ENCODE peak calls at places on chromosome 9, in five cellular contexts. T is psoas muscle, R is endothelial cell of umbilical vein, D is GM13976, S is astrocyte of the spinal cord. E is an unnamed sample.

GRCh38 chr9:136361047-136361756 is 2.3 kb downstream of the DNLZ start:
- DNase-seq in R (no peak), T (no peak), S (no peak), D (no peak), E (no peak)

GRCh38 chr9:134759913-134760312 is 118.3 kb downstream of the COL5A1 start:
- DNase-seq in D (no peak), T (no peak), S (no peak), R (no peak), E (no peak)

GRCh38 chr9:137109250-137110146 is 5.0 kb downstream of the DPP7 start:
- DNase-seq in S (no peak), T (no peak), R (no peak), D (peak), E (no peak)

GRCh38 chr9:28234899-28235277 is 661.6 kb upstream of the C9orf72 start:
- DNase-seq in T (no peak), S (peak), R (no peak), D (no peak), E (no peak)

GRCh38 chr9:38393128-38393809 is 767 bp downstream of the ALDH1B1 start:
- DNase-seq in R (no peak), D (peak), S (no peak), T (no peak), E (no peak)

GRCh38 chr9:77710276-77710675 is 62.2 kb upstream of the GNA14 start:
- DNase-seq in S (no peak), T (no peak), D (no peak), R (no peak), E (no peak)

GRCh38 chr9:13190040-13190439 is 89.5 kb downstream of the MPDZ start:
- DNase-seq in S (no peak), T (no peak), R (no peak), D (no peak), E (no peak)

GRCh38 chr9:1606253-1606652 is 408.9 kb upstream of the SMARCA2 start:
- DNase-seq in D (no peak), R (no peak), T (no peak), S (no peak), E (no peak)

GRCh38 chr9:124716795-124717194 is 54.3 kb downstream of the NR6A1 start:
- DNase-seq in R (no peak), S (peak), D (no peak), T (no peak), E (no peak)

GRCh38 chr9:115262952-115263351 is 145.0 kb upstream of the TNC start:
- DNase-seq in D (no peak), S (no peak), R (no peak), T (no peak), E (no peak)

GRCh38 chr9:109766351-109766750 is 13.6 kb upstream of the PALM2AKAP2 start:
- DNase-seq in T (no peak), S (peak), R (no peak), D (no peak), E (no peak)

GRCh38 chr9:101397746-101398334 is 578 bp downstream of the MRPL50 start:
- DNase-seq in T (no peak), S (no peak), R (no peak), D (no peak), E (no peak)

GRCh38 chr9:99516657-99517049 is 294.6 kb downstream of the SEC61B start:
- DNase-seq in D (no peak), T (no peak), R (no peak), S (no peak), E (no peak)

GRCh38 chr9:97237311-97237786 is 70.1 kb upstream of the CCDC180 start:
- DNase-seq in S (no peak), D (no peak), R (no peak), T (peak), E (peak)

GRCh38 chr9:1922026-1922425 is 93.1 kb upstream of the SMARCA2 start:
- DNase-seq in T (no peak), D (no peak), R (no peak), S (no peak), E (no peak)

GRCh38 chr9:77514886-77515711 is 133.0 kb downstream of the GNA14 start:
- DNase-seq in D (no peak), R (peak), S (peak), T (no peak), E (no peak)

GRCh38 chr9:136336156-136336860 is 9.0 kb downstream of the GPSM1 start:
- DNase-seq in D (no peak), R (no peak), T (no peak), S (no peak), E (no peak)

GRCh38 chr9:135404451-135405144 is 75.0 kb upstream of the PPP1R26 start:
- DNase-seq in D (no peak), S (no peak), R (no peak), T (peak), E (no peak)

GRCh38 chr9:6645153-6646027 is at the start of gene GLDC:
- DNase-seq in T (peak), D (peak), R (peak), S (peak), E (peak)

GRCh38 chr9:79073201-79073600 is 498.6 kb upstream of the TLE4 start:
- DNase-seq in T (no peak), R (no peak), D (no peak), S (no peak), E (no peak)

GRCh38 chr9:78782858-78783257 is 485.9 kb downstream of the PSAT1 start:
- DNase-seq in T (no peak), S (no peak), R (no peak), D (no peak), E (no peak)

GRCh38 chr9:105332471-105332870 is 88.0 kb downstream of the SLC44A1 start:
- DNase-seq in S (no peak), R (no peak), T (no peak), D (no peak), E (no peak)

GRCh38 chr9:89278997-89279739 is 31.8 kb upstream of the CKS2 start:
- DNase-seq in R (peak), T (no peak), S (peak), D (peak), E (peak)

GRCh38 chr9:110765926-110766325 is 97.3 kb downstream of the MUSK start:
- DNase-seq in T (no peak), D (no peak), R (no peak), S (no peak), E (no peak)

GRCh38 chr9:16515207-16515606 is 355.3 kb downstream of the BNC2 start:
- DNase-seq in T (peak), D (no peak), R (no peak), S (peak), E (peak)

GRCh38 chr9:128091144-128091543 is 23.1 kb downstream of the SLC25A25 start:
- DNase-seq in R (peak), S (peak), D (no peak), T (peak), E (peak)

DNA sequence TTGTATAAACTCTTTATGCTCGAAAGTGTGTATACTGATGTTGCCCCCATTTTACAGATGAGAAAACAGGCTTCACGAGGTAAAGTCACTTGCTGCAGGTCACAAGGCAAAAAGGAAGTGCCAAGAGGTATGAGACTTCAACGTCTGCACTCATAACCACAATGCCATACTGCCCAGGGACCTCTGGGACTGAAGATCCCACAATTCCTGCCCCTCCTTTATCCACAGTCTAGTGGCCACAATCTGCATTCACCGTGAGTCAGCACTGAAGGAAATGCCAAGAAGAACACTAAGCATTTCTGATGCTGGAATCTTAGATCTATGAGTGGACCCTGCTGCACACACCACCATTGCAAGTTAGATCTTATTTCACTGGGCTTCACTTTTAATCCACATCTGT is 37.3 kb downstream of the MED27 start:
- DNase-seq in T (no peak), R (peak), S (peak), D (no peak), E (no peak)
- TF ChIP-seq CTCF in T (no peak), R (no peak), S (no peak), D (no peak), E (no peak)

DNA sequence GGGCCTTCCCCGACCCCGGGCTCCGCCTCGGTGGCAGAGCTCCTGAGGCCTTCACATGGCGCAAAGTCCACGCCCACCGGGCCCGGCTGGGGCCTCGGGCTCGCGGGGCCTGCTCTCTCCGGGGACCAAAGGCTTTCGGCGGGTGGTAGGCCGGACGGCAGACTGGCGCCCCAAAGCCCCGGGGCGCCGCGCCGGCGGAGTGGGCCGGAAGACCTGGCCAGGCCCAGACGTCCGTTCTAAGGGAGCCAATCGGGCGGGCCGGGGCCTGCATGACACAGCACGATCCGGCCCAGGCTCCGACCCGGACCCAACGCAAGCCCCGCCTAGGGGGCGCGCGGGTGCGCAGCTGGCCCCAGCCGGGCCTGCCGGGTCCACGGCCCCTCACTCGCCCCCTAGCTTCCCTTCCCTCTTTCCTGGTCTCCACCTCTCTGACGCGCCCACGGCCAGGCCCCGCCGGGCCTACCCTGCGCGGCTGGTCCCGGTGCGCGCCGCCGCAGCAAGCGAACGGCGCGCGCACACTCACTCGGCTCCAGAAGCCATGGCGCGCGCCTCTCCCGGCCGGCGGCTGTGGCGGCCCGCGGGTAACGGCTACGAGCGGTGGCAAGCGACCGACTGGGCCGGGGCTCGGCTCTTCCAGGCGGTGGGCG is 488 bp downstream of the VCP start:
- DNase-seq in S (peak), T (peak), R (peak), D (peak), E (peak)
- TF ChIP-seq CTCF in S (peak), T (peak), R (peak), D (peak), E (peak)

DNA sequence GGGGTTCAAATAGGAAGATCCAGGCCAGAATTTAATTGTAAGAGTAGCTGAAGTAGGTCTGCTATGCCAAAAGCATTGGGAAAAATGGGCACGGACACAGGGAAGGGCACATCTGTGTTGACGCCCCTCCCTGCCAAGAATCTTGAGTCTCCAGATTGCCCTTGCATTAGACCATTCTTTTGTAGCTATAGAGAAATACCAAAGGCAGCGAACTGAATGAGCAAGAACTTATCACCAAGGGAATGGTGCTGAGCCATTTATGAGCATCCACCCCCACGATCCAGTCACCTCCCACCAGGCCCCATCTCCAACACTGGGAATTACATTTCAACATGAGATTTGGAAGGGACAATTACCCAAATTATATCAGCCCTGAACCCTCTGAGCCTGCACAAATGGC is 18.0 kb upstream of the GDA start:
- DNase-seq in R (no peak), D (no peak), S (no peak), T (no peak), E (no peak)
- TF ChIP-seq CTCF in R (no peak), D (no peak), S (no peak), T (no peak), E (no peak)

DNA sequence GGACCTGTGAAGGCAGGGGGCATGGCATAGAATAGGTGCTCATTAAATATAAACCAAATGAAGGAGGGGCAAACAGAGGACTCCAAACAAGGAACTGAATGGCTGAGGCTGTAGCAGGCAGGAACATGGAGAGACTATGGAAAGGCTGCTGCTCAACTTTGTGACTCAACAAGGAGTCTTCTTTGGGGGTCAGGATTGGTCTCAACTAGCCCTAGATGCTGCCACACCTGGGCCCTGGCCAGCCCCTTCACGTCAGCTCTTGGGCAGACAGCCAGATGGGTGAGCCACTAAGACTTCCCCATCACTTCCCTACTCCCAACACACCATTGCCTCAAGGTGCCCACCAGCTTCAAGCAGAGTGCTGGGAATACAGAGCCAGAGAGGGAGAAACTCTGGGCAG is 11.0 kb downstream of the RPP25L start:
- DNase-seq in D (no peak), S (no peak), T (no peak), R (no peak), E (no peak)
- TF ChIP-seq CTCF in D (no peak), S (no peak), T (no peak), R (no peak), E (no peak)

GRCh38 chr9:95181226-95181818 is 136.2 kb downstream of the FANCC start:
- DNase-seq in D (peak), T (no peak), S (peak), R (peak), E (no peak)
- TF ChIP-seq CTCF in D (peak), T (peak), S (peak), R (peak), E (peak)

GRCh38 chr9:3177921-3178320 is 334.0 kb upstream of the PUM3 start:
- DNase-seq in S (no peak), D (no peak), T (no peak), R (no peak), E (no peak)

GRCh38 chr9:3177362-3177761 is 333.5 kb upstream of the PUM3 start:
- DNase-seq in R (no peak), S (no peak), T (no peak), D (no peak), E (no peak)

GRCh38 chr9:3180696-3181048 is 336.8 kb upstream of the PUM3 start:
- DNase-seq in D (no peak), R (no peak), T (no peak), S (no peak), E (no peak)

GRCh38 chr9:3179716-3180115 is 335.8 kb upstream of the PUM3 start:
- DNase-seq in S (no peak), T (no peak), D (no peak), R (no peak), E (no peak)

GRCh38 chr9:3181049-3181953 is 337.4 kb upstream of the PUM3 start:
- DNase-seq in R (no peak), T (peak), S (peak), D (peak), E (peak)
- TF ChIP-seq CTCF in R (no peak), T (peak), S (peak), D (peak), E (peak)

GRCh38 chr9:107584944-107585343 is 95.4 kb upstream of the KLF4 start:
- DNase-seq in S (no peak), D (no peak), T (no peak), R (no peak), E (no peak)
- TF ChIP-seq CTCF in S (no peak), D (no peak), T (no peak), R (no peak), E (no peak)